ENCODE peak calls at places on chromosomes 16 and 17, in nine cellular contexts. One of them, this sample, is unnamed.

GRCh38 chr16:83046664-83047063 is 419.9 kb downstream of the CDH13 start:
- DNase-seq in prostate gland: no peak
- DNase-seq in upper lobe of left lung: no peak
- DNase-seq in transverse colon: no peak
- DNase-seq in endothelial cell of umbilical vein: peak
- DNase-seq in sigmoid colon: no peak
- DNase-seq in GM12892: no peak
- DNase-seq in HL-60: no peak
- DNase-seq in HCT116: no peak
- DNase-seq in this sample: no peak

GRCh38 chr16:73337371-73337770 is 289.4 kb upstream of the ZFHX3 start:
- DNase-seq in prostate gland: no peak
- DNase-seq in upper lobe of left lung: no peak
- DNase-seq in transverse colon: no peak
- DNase-seq in endothelial cell of umbilical vein: no peak
- DNase-seq in sigmoid colon: no peak
- DNase-seq in GM12892: no peak
- DNase-seq in HL-60: no peak
- DNase-seq in HCT116: no peak
- DNase-seq in this sample: no peak

GRCh38 chr17:8557176-8557806 is 73.2 kb downstream of the MYH10 start:
- DNase-seq in prostate gland: no peak
- DNase-seq in upper lobe of left lung: peak
- DNase-seq in transverse colon: no peak
- DNase-seq in endothelial cell of umbilical vein: no peak
- DNase-seq in sigmoid colon: no peak
- DNase-seq in GM12892: no peak
- DNase-seq in HL-60: no peak
- DNase-seq in HCT116: no peak
- DNase-seq in this sample: no peak

GRCh38 chr16:58455750-58456149 is 44.2 kb upstream of the NDRG4 start:
- DNase-seq in prostate gland: no peak
- DNase-seq in upper lobe of left lung: no peak
- DNase-seq in transverse colon: no peak
- DNase-seq in endothelial cell of umbilical vein: no peak
- DNase-seq in sigmoid colon: no peak
- DNase-seq in GM12892: no peak
- DNase-seq in HL-60: no peak
- DNase-seq in HCT116: no peak
- DNase-seq in this sample: no peak

GRCh38 chr16:15949210-15950166 is at the start of gene ABCC1:
- DNase-seq in prostate gland: peak
- DNase-seq in upper lobe of left lung: peak
- DNase-seq in transverse colon: peak
- DNase-seq in endothelial cell of umbilical vein: peak
- DNase-seq in sigmoid colon: no peak
- DNase-seq in GM12892: peak
- DNase-seq in HL-60: peak
- DNase-seq in HCT116: no peak
- DNase-seq in this sample: peak

GRCh38 chr17:222172-222571 is 40.7 kb upstream of the DOC2B start:
- DNase-seq in prostate gland: no peak
- DNase-seq in upper lobe of left lung: no peak
- DNase-seq in transverse colon: peak
- DNase-seq in endothelial cell of umbilical vein: no peak
- DNase-seq in sigmoid colon: peak
- DNase-seq in GM12892: no peak
- DNase-seq in HL-60: no peak
- DNase-seq in HCT116: no peak
- DNase-seq in this sample: no peak

GRCh38 chr16:87956169-87956770 is 5.0 kb downstream of the BANP start:
- DNase-seq in prostate gland: no peak
- DNase-seq in upper lobe of left lung: peak
- DNase-seq in transverse colon: peak
- DNase-seq in endothelial cell of umbilical vein: peak
- DNase-seq in sigmoid colon: no peak
- DNase-seq in GM12892: peak
- DNase-seq in HL-60: no peak
- DNase-seq in HCT116: no peak
- DNase-seq in this sample: peak

GRCh38 chr16:234468-235305 is at the start of gene FAM234A:
- DNase-seq in prostate gland: peak
- DNase-seq in upper lobe of left lung: peak
- DNase-seq in transverse colon: peak
- DNase-seq in endothelial cell of umbilical vein: peak
- DNase-seq in sigmoid colon: peak
- DNase-seq in GM12892: peak
- DNase-seq in HL-60: peak
- DNase-seq in HCT116: peak
- DNase-seq in this sample: peak

GRCh38 chr17:34318474-34318873 is 761 bp upstream of the CCL8 start:
- DNase-seq in prostate gland: no peak
- DNase-seq in upper lobe of left lung: no peak
- DNase-seq in transverse colon: no peak
- DNase-seq in endothelial cell of umbilical vein: no peak
- DNase-seq in sigmoid colon: no peak
- DNase-seq in GM12892: no peak
- DNase-seq in HL-60: no peak
- DNase-seq in HCT116: peak
- DNase-seq in this sample: no peak

GRCh38 chr16:76035689-76036088 is 241.5 kb upstream of the CNTNAP4 start:
- DNase-seq in prostate gland: no peak
- DNase-seq in upper lobe of left lung: no peak
- DNase-seq in transverse colon: no peak
- DNase-seq in endothelial cell of umbilical vein: no peak
- DNase-seq in sigmoid colon: no peak
- DNase-seq in GM12892: no peak
- DNase-seq in HL-60: no peak
- DNase-seq in HCT116: peak
- DNase-seq in this sample: no peak

GRCh38 chr16:68265078-68265925 is 976 bp downstream of the SLC7A6 start:
- DNase-seq in prostate gland: peak
- DNase-seq in upper lobe of left lung: peak
- DNase-seq in transverse colon: peak
- DNase-seq in endothelial cell of umbilical vein: peak
- DNase-seq in sigmoid colon: peak
- DNase-seq in GM12892: no peak
- DNase-seq in HL-60: peak
- DNase-seq in HCT116: peak
- DNase-seq in this sample: no peak

GRCh38 chr17:6526362-6527152 is 29.8 kb downstream of the PITPNM3 start:
- DNase-seq in prostate gland: no peak
- DNase-seq in upper lobe of left lung: no peak
- DNase-seq in transverse colon: no peak
- DNase-seq in endothelial cell of umbilical vein: no peak
- DNase-seq in sigmoid colon: peak
- DNase-seq in GM12892: no peak
- DNase-seq in HL-60: no peak
- DNase-seq in HCT116: no peak
- DNase-seq in this sample: no peak

GRCh38 chr16:25311039-25311438 is 53.4 kb upstream of the ZKSCAN2 start:
- DNase-seq in prostate gland: no peak
- DNase-seq in upper lobe of left lung: no peak
- DNase-seq in transverse colon: no peak
- DNase-seq in endothelial cell of umbilical vein: no peak
- DNase-seq in sigmoid colon: no peak
- DNase-seq in GM12892: no peak
- DNase-seq in HL-60: no peak
- DNase-seq in HCT116: no peak
- DNase-seq in this sample: no peak
- TF ChIP-seq POLR2AphosphoS5 in prostate gland: no peak
- TF ChIP-seq POLR2AphosphoS5 in upper lobe of left lung: no peak
- TF ChIP-seq POLR2AphosphoS5 in transverse colon: no peak
- TF ChIP-seq POLR2AphosphoS5 in endothelial cell of umbilical vein: no peak
- TF ChIP-seq POLR2AphosphoS5 in sigmoid colon: no peak
- TF ChIP-seq POLR2AphosphoS5 in GM12892: no peak
- TF ChIP-seq POLR2AphosphoS5 in HL-60: no peak
- TF ChIP-seq POLR2AphosphoS5 in HCT116: no peak
- TF ChIP-seq POLR2AphosphoS5 in this sample: no peak

GRCh38 chr17:49502258-49502657 is 7.2 kb downstream of the NGFR start:
- DNase-seq in prostate gland: no peak
- DNase-seq in upper lobe of left lung: no peak
- DNase-seq in transverse colon: no peak
- DNase-seq in endothelial cell of umbilical vein: no peak
- DNase-seq in sigmoid colon: no peak
- DNase-seq in GM12892: no peak
- DNase-seq in HL-60: no peak
- DNase-seq in HCT116: no peak
- DNase-seq in this sample: no peak
- TF ChIP-seq POLR2AphosphoS5 in prostate gland: no peak
- TF ChIP-seq POLR2AphosphoS5 in upper lobe of left lung: no peak
- TF ChIP-seq POLR2AphosphoS5 in transverse colon: no peak
- TF ChIP-seq POLR2AphosphoS5 in endothelial cell of umbilical vein: no peak
- TF ChIP-seq POLR2AphosphoS5 in sigmoid colon: no peak
- TF ChIP-seq POLR2AphosphoS5 in GM12892: no peak
- TF ChIP-seq POLR2AphosphoS5 in HL-60: no peak
- TF ChIP-seq POLR2AphosphoS5 in HCT116: no peak
- TF ChIP-seq POLR2AphosphoS5 in this sample: no peak

DNA sequence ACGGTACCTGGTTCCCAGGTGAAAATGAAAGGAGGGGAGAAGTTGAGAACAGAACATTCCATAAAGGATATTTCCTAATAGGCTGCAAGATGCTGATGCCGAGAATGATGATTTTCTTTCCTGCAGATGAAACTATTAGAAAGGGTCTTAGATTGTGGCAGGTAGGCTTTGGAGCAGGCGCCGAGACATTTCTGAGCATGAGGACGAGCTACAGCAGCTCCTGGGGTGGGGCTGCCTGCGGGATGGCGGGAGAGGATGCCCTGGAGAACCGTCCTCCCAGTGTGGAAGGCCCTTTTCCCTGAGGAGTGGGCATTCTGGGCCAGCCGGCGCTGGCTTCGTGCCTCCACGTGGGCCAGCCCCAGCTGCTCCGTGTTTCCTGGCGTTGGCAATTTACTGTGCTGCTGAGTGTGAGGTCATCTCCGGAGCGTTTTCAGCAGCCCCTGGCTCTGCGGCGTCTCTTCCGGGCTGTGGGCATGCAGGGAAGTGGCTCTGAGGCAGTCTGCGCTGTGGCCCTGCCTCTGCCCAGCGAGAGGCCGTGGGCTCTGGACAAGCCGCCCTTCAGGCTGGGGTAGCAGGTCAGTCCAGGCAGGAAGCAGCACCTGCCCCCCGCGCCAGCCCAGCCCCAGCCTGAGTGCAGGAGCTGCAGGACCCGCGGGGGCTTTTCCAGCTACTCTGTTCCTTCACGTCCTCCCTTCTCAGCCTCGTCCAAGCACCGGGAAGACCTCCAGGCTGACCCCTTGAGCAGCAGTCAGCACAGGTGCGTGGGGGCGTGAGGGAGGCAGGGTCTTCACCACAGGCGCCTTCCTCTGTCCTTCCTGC is 12.2 kb downstream of the ENGASE start:
- DNase-seq in prostate gland: no peak
- DNase-seq in upper lobe of left lung: no peak
- DNase-seq in transverse colon: no peak
- DNase-seq in endothelial cell of umbilical vein: no peak
- DNase-seq in sigmoid colon: no peak
- DNase-seq in GM12892: no peak
- DNase-seq in HL-60: no peak
- DNase-seq in HCT116: no peak
- DNase-seq in this sample: no peak
- TF ChIP-seq POLR2AphosphoS5 in prostate gland: no peak
- TF ChIP-seq POLR2AphosphoS5 in upper lobe of left lung: no peak
- TF ChIP-seq POLR2AphosphoS5 in transverse colon: no peak
- TF ChIP-seq POLR2AphosphoS5 in endothelial cell of umbilical vein: no peak
- TF ChIP-seq POLR2AphosphoS5 in sigmoid colon: no peak
- TF ChIP-seq POLR2AphosphoS5 in GM12892: no peak
- TF ChIP-seq POLR2AphosphoS5 in HL-60: no peak
- TF ChIP-seq POLR2AphosphoS5 in HCT116: no peak
- TF ChIP-seq POLR2AphosphoS5 in this sample: no peak

DNA sequence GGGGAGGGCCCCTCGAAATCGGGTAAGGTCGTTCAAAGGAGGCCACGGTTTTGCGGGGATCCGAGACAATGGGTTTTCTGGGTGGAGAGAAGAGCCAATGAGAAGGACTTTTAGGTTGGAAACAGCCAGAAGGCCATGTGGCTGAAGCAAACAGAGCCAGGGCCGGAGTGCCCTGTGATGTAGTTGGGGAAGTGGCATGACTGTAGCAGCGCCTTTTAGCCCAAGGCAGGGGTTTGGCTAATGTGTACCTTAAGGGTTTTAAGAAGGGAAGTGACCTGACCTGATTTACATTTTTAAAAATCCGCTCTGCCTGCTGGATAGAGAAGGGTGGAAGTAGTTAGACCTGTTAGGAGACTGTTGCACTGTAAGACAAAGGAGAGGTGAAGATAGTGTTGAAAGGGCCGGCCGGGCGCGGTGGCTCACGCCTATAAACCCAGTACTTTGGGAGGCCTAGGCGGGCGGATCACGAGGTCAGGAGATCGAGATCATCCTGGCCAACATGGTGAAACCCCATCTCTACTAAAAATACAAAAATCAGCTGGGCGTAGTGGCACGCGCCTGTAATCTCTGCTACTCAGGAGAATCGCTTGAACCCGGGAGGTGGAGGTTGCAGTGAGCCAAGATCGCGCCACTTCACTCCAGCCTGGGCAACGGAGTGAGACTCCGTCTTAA is 1.0 kb downstream of the LYRM1 start:
- DNase-seq in prostate gland: peak
- DNase-seq in upper lobe of left lung: peak
- DNase-seq in transverse colon: peak
- DNase-seq in endothelial cell of umbilical vein: peak
- DNase-seq in sigmoid colon: peak
- DNase-seq in GM12892: peak
- DNase-seq in HL-60: no peak
- DNase-seq in HCT116: no peak
- DNase-seq in this sample: no peak
- TF ChIP-seq POLR2AphosphoS5 in prostate gland: peak
- TF ChIP-seq POLR2AphosphoS5 in upper lobe of left lung: peak
- TF ChIP-seq POLR2AphosphoS5 in transverse colon: peak
- TF ChIP-seq POLR2AphosphoS5 in endothelial cell of umbilical vein: no peak
- TF ChIP-seq POLR2AphosphoS5 in sigmoid colon: no peak
- TF ChIP-seq POLR2AphosphoS5 in GM12892: no peak
- TF ChIP-seq POLR2AphosphoS5 in HL-60: peak
- TF ChIP-seq POLR2AphosphoS5 in HCT116: no peak
- TF ChIP-seq POLR2AphosphoS5 in this sample: peak

DNA sequence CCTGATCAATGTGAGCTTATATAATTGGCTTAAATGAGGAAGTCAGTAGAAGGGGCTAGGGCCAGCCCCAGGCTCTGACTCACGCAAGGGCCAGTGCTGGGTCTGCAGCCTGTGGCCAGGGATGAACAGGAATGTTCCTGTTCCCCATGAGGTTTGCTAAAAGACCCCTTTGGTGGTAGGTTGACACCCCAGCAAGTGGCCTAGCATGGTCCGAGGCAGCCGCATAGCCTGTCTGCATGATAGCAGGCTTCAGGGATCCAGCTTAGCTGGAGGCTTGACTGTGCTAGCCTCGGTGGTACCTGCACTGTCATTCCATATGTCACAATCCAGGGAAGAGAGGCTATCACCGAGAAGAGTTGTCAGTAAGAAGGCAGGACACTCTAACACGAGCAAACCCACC is 23.5 kb downstream of the TRIM25 start:
- DNase-seq in prostate gland: no peak
- DNase-seq in upper lobe of left lung: no peak
- DNase-seq in transverse colon: no peak
- DNase-seq in endothelial cell of umbilical vein: no peak
- DNase-seq in sigmoid colon: no peak
- DNase-seq in GM12892: no peak
- DNase-seq in HL-60: no peak
- DNase-seq in HCT116: no peak
- DNase-seq in this sample: no peak
- TF ChIP-seq POLR2AphosphoS5 in prostate gland: no peak
- TF ChIP-seq POLR2AphosphoS5 in upper lobe of left lung: no peak
- TF ChIP-seq POLR2AphosphoS5 in transverse colon: no peak
- TF ChIP-seq POLR2AphosphoS5 in endothelial cell of umbilical vein: no peak
- TF ChIP-seq POLR2AphosphoS5 in sigmoid colon: no peak
- TF ChIP-seq POLR2AphosphoS5 in GM12892: no peak
- TF ChIP-seq POLR2AphosphoS5 in HL-60: no peak
- TF ChIP-seq POLR2AphosphoS5 in HCT116: peak
- TF ChIP-seq POLR2AphosphoS5 in this sample: peak